ENCODE peak calls at places on chromosome 5, in four cellular contexts. One of them, this sample, is unnamed.

GRCh38 chr5:36073595-36074216 is 7.0 kb upstream of the UGT3A2 start:
- DNase-seq in neural progenitor cell: peak; percentile 50
- DNase-seq in PC-3: peak; percentile 39
- DNase-seq in GM23248: peak; percentile 24
- DNase-seq in this sample: peak; percentile 87

GRCh38 chr5:159132429-159133040 is 32.8 kb upstream of the EBF1 start:
- DNase-seq in neural progenitor cell: no peak
- DNase-seq in PC-3: peak; percentile 48
- DNase-seq in GM23248: peak; percentile 10
- DNase-seq in this sample: no peak

GRCh38 chr5:148042920-148043319 is 20.9 kb upstream of the SPINK5 start:
- DNase-seq in neural progenitor cell: no peak
- DNase-seq in PC-3: no peak
- DNase-seq in GM23248: no peak
- DNase-seq in this sample: no peak

GRCh38 chr5:151937851-151938250 is 13.2 kb upstream of the GLRA1 start:
- DNase-seq in neural progenitor cell: no peak
- DNase-seq in PC-3: no peak
- DNase-seq in GM23248: no peak
- DNase-seq in this sample: no peak

GRCh38 chr5:14816999-14817761 is 54.4 kb downstream of the ANKH start:
- DNase-seq in neural progenitor cell: no peak
- DNase-seq in PC-3: peak; percentile 81
- DNase-seq in GM23248: peak; percentile 97
- DNase-seq in this sample: no peak

GRCh38 chr5:24401767-24402166 is 243.0 kb downstream of the CDH10 start:
- DNase-seq in neural progenitor cell: no peak
- DNase-seq in PC-3: peak; percentile 50
- DNase-seq in GM23248: peak; percentile 2
- DNase-seq in this sample: peak; percentile 26

GRCh38 chr5:79640571-79641055 is 28.4 kb downstream of the TENT2 start:
- DNase-seq in neural progenitor cell: no peak
- DNase-seq in PC-3: no peak
- DNase-seq in GM23248: peak; percentile 2
- DNase-seq in this sample: no peak

GRCh38 chr5:167939686-167940085 is 351.8 kb upstream of the WWC1 start:
- DNase-seq in neural progenitor cell: no peak
- DNase-seq in PC-3: no peak
- DNase-seq in GM23248: peak; percentile 83
- DNase-seq in this sample: no peak

GRCh38 chr5:95861858-95862561 is 39.5 kb upstream of the GLRX start:
- DNase-seq in neural progenitor cell: no peak
- DNase-seq in PC-3: peak; percentile 42
- DNase-seq in GM23248: peak; percentile 87
- DNase-seq in this sample: no peak

GRCh38 chr5:136135536-136135935 is 2.9 kb downstream of the SMAD5 start:
- DNase-seq in neural progenitor cell: no peak
- DNase-seq in PC-3: no peak
- DNase-seq in GM23248: peak; percentile 22
- DNase-seq in this sample: no peak

GRCh38 chr5:175290379-175290778 is 153.6 kb downstream of the DRD1 start:
- DNase-seq in neural progenitor cell: no peak
- DNase-seq in PC-3: no peak
- DNase-seq in GM23248: no peak
- DNase-seq in this sample: no peak

DNA sequence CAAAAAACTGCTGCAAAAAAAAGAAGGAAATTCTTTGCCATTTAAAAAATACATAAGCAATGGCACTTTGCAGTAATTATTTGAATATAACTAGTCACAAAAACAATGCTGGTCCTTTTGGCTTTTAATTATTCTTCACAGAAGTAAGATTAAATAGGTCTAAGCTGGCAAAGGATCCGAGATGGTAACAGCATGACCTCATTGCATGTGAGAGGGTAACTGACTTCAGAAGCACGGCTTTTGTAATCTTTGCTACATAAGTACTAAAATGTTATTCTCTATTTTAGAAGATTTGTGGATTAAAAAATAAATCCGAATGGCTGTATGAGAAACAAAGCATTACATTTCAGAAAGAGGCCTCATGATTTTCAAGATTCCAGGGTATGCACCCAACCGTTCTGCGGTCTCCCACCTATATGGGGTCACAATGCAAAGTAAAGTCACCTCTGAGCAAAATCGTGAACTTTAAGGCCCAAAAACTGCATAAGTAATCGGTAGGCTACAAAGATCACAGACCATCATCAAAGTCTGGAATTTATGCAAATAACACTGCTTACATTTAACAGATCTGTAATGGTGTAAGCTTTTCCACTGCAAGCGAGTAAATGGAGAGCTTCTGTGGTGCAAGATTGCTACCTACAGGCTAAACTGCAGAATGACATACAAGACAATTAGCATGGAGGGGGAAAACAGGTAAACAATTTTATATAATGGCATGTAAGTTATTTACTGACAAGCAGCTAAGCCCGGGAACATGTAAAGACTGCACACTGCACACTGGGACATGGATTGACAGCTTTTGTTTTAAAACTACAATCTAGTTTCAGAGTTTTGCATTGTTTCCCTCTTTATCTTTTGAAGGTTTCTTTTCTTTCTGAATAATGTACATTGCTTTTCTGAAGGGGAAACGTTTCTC is 231.6 kb downstream of the SLF1 start:
- DNase-seq in neural progenitor cell: peak; percentile 75
- DNase-seq in PC-3: peak; percentile 51
- DNase-seq in GM23248: peak; percentile 78
- DNase-seq in this sample: peak; percentile 70
- TF ChIP-seq EZH2 in neural progenitor cell: no peak
- TF ChIP-seq EZH2 in PC-3: no peak
- TF ChIP-seq EZH2 in GM23248: no peak
- TF ChIP-seq EZH2 in this sample: no peak

GRCh38 chr5:1017691-1018455 is 9.3 kb downstream of the NKD2 start:
- DNase-seq in neural progenitor cell: no peak
- DNase-seq in PC-3: no peak
- DNase-seq in GM23248: no peak
- DNase-seq in this sample: no peak

GRCh38 chr5:1017056-1017455 is 8.5 kb downstream of the NKD2 start:
- DNase-seq in neural progenitor cell: no peak
- DNase-seq in PC-3: no peak
- DNase-seq in GM23248: no peak
- DNase-seq in this sample: no peak

GRCh38 chr5:1020461-1020961 is 11.9 kb downstream of the NKD2 start:
- DNase-seq in neural progenitor cell: no peak
- DNase-seq in PC-3: no peak
- DNase-seq in GM23248: no peak
- DNase-seq in this sample: no peak

GRCh38 chr5:1019001-1019651 is 10.5 kb downstream of the NKD2 start:
- DNase-seq in neural progenitor cell: no peak
- DNase-seq in PC-3: no peak
- DNase-seq in GM23248: no peak
- DNase-seq in this sample: no peak

DNA sequence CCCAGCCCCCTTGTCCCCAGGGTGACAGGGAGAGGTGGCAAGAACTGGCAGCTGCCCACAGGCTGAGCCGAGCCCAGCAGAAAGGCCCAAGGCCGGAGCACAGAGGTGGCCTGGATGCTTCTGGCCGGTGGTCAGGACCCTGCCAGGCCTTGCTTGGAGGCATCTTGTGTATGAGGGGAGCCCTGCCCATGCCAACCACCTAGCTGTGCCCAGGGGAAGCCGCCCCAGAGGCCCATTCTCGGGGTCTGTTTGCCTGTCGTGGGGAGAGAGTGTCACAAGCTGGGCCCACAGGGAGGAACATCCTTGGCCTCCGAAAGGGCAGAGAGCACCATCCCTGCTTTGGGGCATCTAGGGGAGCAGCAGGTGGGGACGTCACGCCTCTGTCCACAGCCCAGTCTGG is 10.0 kb downstream of the NKD2 start:
- DNase-seq in neural progenitor cell: no peak
- DNase-seq in PC-3: no peak
- DNase-seq in GM23248: no peak
- DNase-seq in this sample: no peak
- TF ChIP-seq EZH2phosphoT487 in neural progenitor cell: no peak
- TF ChIP-seq EZH2phosphoT487 in PC-3: no peak
- TF ChIP-seq EZH2phosphoT487 in GM23248: no peak
- TF ChIP-seq EZH2phosphoT487 in this sample: no peak

GRCh38 chr5:179802950-179803562 is 3.6 kb downstream of the MGAT4B start:
- DNase-seq in neural progenitor cell: peak; percentile 85
- DNase-seq in PC-3: no peak
- DNase-seq in GM23248: no peak
- DNase-seq in this sample: no peak
- H3K4me3 ChIP-seq in neural progenitor cell: peak overlapping the region; percentile 22
- H3K4me3 ChIP-seq in PC-3: peak overlapping the region; percentile 24
- H3K4me3 ChIP-seq in GM23248: no peak overlapping the region
- H3K4me3 ChIP-seq in this sample: no peak overlapping the region

GRCh38 chr5:84403773-84404172 is 19.1 kb upstream of the EDIL3 start:
- DNase-seq in neural progenitor cell: no peak
- DNase-seq in PC-3: peak; percentile 81
- DNase-seq in GM23248: peak; percentile 89
- DNase-seq in this sample: no peak
- TF ChIP-seq EZH2 in neural progenitor cell: no peak
- TF ChIP-seq EZH2 in PC-3: no peak
- TF ChIP-seq EZH2 in GM23248: no peak
- TF ChIP-seq EZH2 in this sample: no peak

This sample was measured in MM.1S.